ENCODE peak calls at places on chromosomes 6 and 20, in ten cellular contexts. V, L, G, R, F, I, M, P, S and H are unnamed samples.

GRCh38 chr20:36063916-36064660 is 90.5 kb upstream of the EPB41L1 start:
- DNase-seq in V (no peak), L (no peak), G (no peak), R (no peak), F (no peak), I (no peak), M (no peak), P (peak; percentile 88), S (no peak), H (no peak)

GRCh38 chr6:147000545-147001488 is 203.4 kb upstream of the STXBP5 start:
- DNase-seq in V (no peak), L (no peak), G (no peak), R (no peak), F (peak; percentile 63), I (no peak), M (no peak), P (no peak), S (no peak), H (peak; percentile 18)

GRCh38 chr6:64904616-64905015 is 802.4 kb downstream of the EYS start:
- DNase-seq in V (no peak), L (no peak), G (no peak), R (no peak), F (no peak), I (no peak), M (no peak), P (no peak), S (no peak), H (no peak)

GRCh38 chr20:14632906-14633305 is 295.5 kb upstream of the FLRT3 start:
- DNase-seq in V (peak; percentile 21), L (no peak), G (no peak), R (no peak), F (no peak), I (no peak), M (no peak), P (no peak), S (no peak), H (no peak)

GRCh38 chr20:24388828-24389325 is 80.6 kb upstream of the SYNDIG1 start:
- DNase-seq in V (no peak), L (no peak), G (no peak), R (no peak), F (no peak), I (no peak), M (no peak), P (no peak), S (no peak), H (no peak)

GRCh38 chr20:35270021-35270902 is 7.7 kb downstream of the MMP24OS start:
- DNase-seq in V (no peak), L (no peak), G (no peak), R (no peak), F (no peak), I (no peak), M (no peak), P (no peak), S (no peak), H (no peak)

GRCh38 chr6:134373282-134373922 is 55.5 kb upstream of the SGK1 start:
- DNase-seq in V (peak; percentile 90), L (no peak), G (no peak), R (peak; percentile 42), F (peak; percentile 69), I (no peak), M (no peak), P (no peak), S (peak; percentile 34), H (peak; percentile 60)

GRCh38 chr6:113015249-113015648 is 668.1 kb downstream of the RFPL4B start:
- DNase-seq in V (no peak), L (no peak), G (no peak), R (no peak), F (peak; percentile 52), I (no peak), M (no peak), P (no peak), S (no peak), H (peak; percentile 61)

GRCh38 chr6:55276745-55277627 is 50.3 kb upstream of the GFRAL start:
- DNase-seq in V (peak; percentile 33), L (no peak), G (no peak), R (peak; percentile 39), F (peak; percentile 33), I (no peak), M (peak; percentile 25), P (peak; percentile 38), S (no peak), H (peak; percentile 54)

GRCh38 chr6:148800535-148800934 is 53.7 kb downstream of the UST start:
- DNase-seq in V (no peak), L (no peak), G (no peak), R (peak; percentile 45), F (peak; percentile 76), I (no peak), M (no peak), P (no peak), S (no peak), H (peak; percentile 18)

GRCh38 chr20:61288331-61288784 is 36.3 kb downstream of the CDH4 start:
- DNase-seq in V (no peak), L (no peak), G (no peak), R (no peak), F (no peak), I (no peak), M (no peak), P (no peak), S (no peak), H (no peak)

GRCh38 chr6:151698921-151699705 is 108.4 kb upstream of the ESR1 start:
- DNase-seq in V (no peak), L (no peak), G (no peak), R (no peak), F (no peak), I (no peak), M (no peak), P (no peak), S (no peak), H (no peak)